ENCODE peak calls at places on chromosomes 13 and 19, in six cellular contexts. T is tibial nerve, J is HCT116, L is ovary, H is astrocyte of the cerebellum, A is psoas muscle. G is an unnamed sample.
A peak's percentile ranks its signal among the peaks of the same experiment; 100 is the strongest.

GRCh38 chr19:46736544-46737274 is 9.1 kb upstream of the FKRP start:
- DNase-seq in T (no peak), J (no peak), L (no peak), H (no peak), A (peak; percentile 66), G (no peak)

GRCh38 chr13:109274188-109274821 is 512.1 kb downstream of the IRS2 start:
- DNase-seq in T (no peak), J (no peak), L (no peak), H (peak; percentile 47), A (no peak), G (no peak)

GRCh38 chr13:93290503-93290902 is 63.9 kb downstream of the GPC6 start:
- DNase-seq in T (no peak), J (no peak), L (no peak), H (peak; percentile 13), A (no peak), G (no peak)

GRCh38 chr19:13965926-13966683 is 13.8 kb downstream of the DCAF15 start:
- DNase-seq in T (no peak), J (no peak), L (no peak), H (no peak), A (no peak), G (no peak)

GRCh38 chr19:30676990-30677679 is 305.0 kb downstream of the ZNF536 start:
- DNase-seq in T (no peak), J (no peak), L (no peak), H (no peak), A (no peak), G (no peak)

GRCh38 chr13:111007209-111007608 is 92.3 kb upstream of the ANKRD10 start:
- DNase-seq in T (no peak), J (no peak), L (no peak), H (no peak), A (no peak), G (no peak)

GRCh38 chr19:1288528-1289394 is 3.1 kb downstream of the EFNA2 start:
- DNase-seq in T (no peak), J (no peak), L (no peak), H (no peak), A (no peak), G (no peak)

GRCh38 chr13:43757266-43757665 is 29.5 kb downstream of the ENOX1 start:
- DNase-seq in T (no peak), J (no peak), L (no peak), H (no peak), A (no peak), G (no peak)

GRCh38 chr19:3547301-3547731 is 8.3 kb downstream of the TEKTIP1 start:
- DNase-seq in T (no peak), J (no peak), L (peak; percentile 26), H (no peak), A (no peak), G (no peak)

GRCh38 chr13:40563350-40564125 is 102.9 kb downstream of the FOXO1 start:
- DNase-seq in T (no peak), J (no peak), L (no peak), H (no peak), A (peak; percentile 79), G (no peak)

GRCh38 chr13:20492641-20493040 is 33.0 kb downstream of the CRYL1 start:
- DNase-seq in T (no peak), J (peak; percentile 27), L (no peak), H (peak; percentile 11), A (no peak), G (no peak)

GRCh38 chr13:52130641-52131040 is 1.8 kb upstream of the NEK5 start:
- DNase-seq in T (no peak), J (no peak), L (no peak), H (no peak), A (no peak), G (no peak)

GRCh38 chr19:15463865-15464371 is 426 bp downstream of the RASAL3 start:
- DNase-seq in T (no peak), J (no peak), L (peak; percentile 9), H (no peak), A (peak; percentile 54), G (no peak)

GRCh38 chr13:84126671-84127171 is 244.4 kb upstream of the SLITRK1 start:
- DNase-seq in T (no peak), J (no peak), L (no peak), H (no peak), A (no peak), G (no peak)

GRCh38 chr13:23630349-23631093 is 60.3 kb downstream of the TNFRSF19 start:
- DNase-seq in T (no peak), J (no peak), L (no peak), H (no peak), A (no peak), G (no peak)

GRCh38 chr19:40365613-40366401 is 17.3 kb downstream of the PLD3 start:
- DNase-seq in T (peak; percentile 56), J (no peak), L (peak; percentile 89), H (peak; percentile 16), A (no peak), G (no peak)

GRCh38 chr13:47120284-47120683 is 223.4 kb upstream of the HTR2A start:
- DNase-seq in T (no peak), J (no peak), L (no peak), H (no peak), A (no peak), G (no peak)

GRCh38 chr19:49472936-49473335 is 1.1 kb upstream of the FLT3LG start:
- DNase-seq in T (no peak), J (no peak), L (no peak), H (no peak), A (no peak), G (no peak)

GRCh38 chr19:49474545-49474930 is 523 bp downstream of the FLT3LG start:
- DNase-seq in T (no peak), J (no peak), L (no peak), H (no peak), A (no peak), G (no peak)

GRCh38 chr19:49475191-49475932 is 1.3 kb downstream of the FLT3LG start:
- DNase-seq in T (no peak), J (no peak), L (no peak), H (no peak), A (no peak), G (no peak)

GRCh38 chr19:49475995-49476880 is 2.2 kb downstream of the FLT3LG start:
- DNase-seq in T (no peak), J (no peak), L (peak; percentile 51), H (no peak), A (peak; percentile 73), G (no peak)

GRCh38 chr19:49473868-49474544 is at the start of gene FLT3LG:
- DNase-seq in T (peak; percentile 70), J (no peak), L (peak; percentile 83), H (no peak), A (peak; percentile 87), G (peak; percentile 34)
- H3K4me3 ChIP-seq in T (peak within 1 kb of the TSS; percentile 67), J (peak within 1 kb of the TSS; percentile 54), L (peak within 1 kb of the TSS; percentile 76), H (peak within 1 kb of the TSS; percentile 56), A (peak within 1 kb of the TSS; percentile 83), G (peak within 1 kb of the TSS; percentile 81)

GRCh38 chr13:91809161-91809560 is 410.7 kb downstream of the GPC5 start:
- DNase-seq in T (no peak), J (no peak), L (no peak), H (no peak), A (no peak), G (no peak)

GRCh38 chr13:91802957-91803356 is 404.5 kb downstream of the GPC5 start:
- DNase-seq in T (no peak), J (no peak), L (no peak), H (no peak), A (no peak), G (no peak)

GRCh38 chr13:91804724-91805123 is 406.3 kb downstream of the GPC5 start:
- DNase-seq in T (no peak), J (no peak), L (no peak), H (no peak), A (no peak), G (no peak)

GRCh38 chr13:91805605-91806004 is 407.2 kb downstream of the GPC5 start:
- DNase-seq in T (no peak), J (no peak), L (no peak), H (no peak), A (no peak), G (no peak)
- TF ChIP-seq CTCF in T (no peak), J (no peak), L (no peak), H (peak; percentile 13), A (no peak), G (no peak)

GRCh38 chr13:41976491-41976890 is 15.6 kb upstream of the VWA8 start:
- DNase-seq in T (no peak), J (no peak), L (no peak), H (no peak), A (no peak), G (no peak)

GRCh38 chr13:41974262-41974900 is 13.5 kb upstream of the VWA8 start:
- DNase-seq in T (no peak), J (no peak), L (no peak), H (no peak), A (no peak), G (no peak)

GRCh38 chr13:41971848-41972247 is 10.9 kb upstream of the VWA8 start:
- DNase-seq in T (no peak), J (no peak), L (no peak), H (no peak), A (no peak), G (no peak)

GRCh38 chr13:41970918-41971317 is 10.0 kb upstream of the VWA8 start:
- DNase-seq in T (no peak), J (no peak), L (no peak), H (no peak), A (no peak), G (no peak)

GRCh38 chr13:41973247-41973741 is 12.4 kb upstream of the VWA8 start:
- DNase-seq in T (no peak), J (no peak), L (no peak), H (no peak), A (no peak), G (no peak)
- H3K4me3 ChIP-seq in T (no peak overlapping the region), J (no peak overlapping the region), L (no peak overlapping the region), H (no peak overlapping the region), A (peak overlapping the region; percentile 4), G (no peak overlapping the region)

GRCh38 chr13:96075953-96076543 is 13.9 kb upstream of the HS6ST3 start:
- DNase-seq in T (no peak), J (no peak), L (no peak), H (no peak), A (no peak), G (no peak)
- TF ChIP-seq CTCF in T (peak; percentile 35), J (peak; percentile 71), L (no peak), H (peak; percentile 52), A (peak; percentile 34), G (peak; percentile 64)

GRCh38 chr19:48490980-48491792 is 20.4 kb downstream of the LMTK3 start:
- DNase-seq in T (no peak), J (peak; percentile 71), L (peak; percentile 69), H (no peak), A (peak; percentile 43), G (no peak)
- H3K4me3 ChIP-seq in T (no peak overlapping the region), J (peak overlapping the region; percentile 80), L (peak overlapping the region; percentile 13), H (no peak overlapping the region), A (no peak overlapping the region), G (no peak overlapping the region)

GRCh38 chr19:55606471-55606787 is 982 bp downstream of the ZNF865 start:
- DNase-seq in T (no peak), J (no peak), L (no peak), H (no peak), A (no peak), G (no peak)
- TF ChIP-seq CTCF in T (no peak), J (no peak), L (no peak), H (no peak), A (no peak), G (no peak)

G was measured in AG09309.